ENCODE peak calls at places on chromosome 7, in nine cellular contexts. X is HCT116, I is upper lobe of right lung, G is psoas muscle, H is tibial nerve, W is mucosa of descending colon, P is suprapubic skin, R is fibroblast of pulmonary artery, A is fibroblast of mammary gland. E is an unnamed sample.
A peak's percentile ranks its signal among the peaks of the same experiment; 100 is the strongest.

GRCh38 chr7:70937424-70937823 is 194.5 kb upstream of the GALNT17 start:
- DNase-seq in G (no peak), I (no peak), W (no peak), P (no peak), A (no peak), X (no peak), R (no peak), H (no peak), E (no peak)

GRCh38 chr7:120877706-120878105 is 19.8 kb upstream of the TSPAN12 start:
- DNase-seq in G (no peak), I (no peak), P (no peak), W (no peak), X (no peak), H (no peak), A (peak; percentile 9), R (no peak), E (no peak)

GRCh38 chr7:29370531-29371314 is 176.1 kb downstream of the CHN2 start:
- DNase-seq in X (peak; percentile 43), I (no peak), G (no peak), H (no peak), R (peak; percentile 23), P (no peak), W (peak; percentile 44), A (peak; percentile 49), E (peak; percentile 82)

GRCh38 chr7:122699017-122699416 is at the start of gene RNF133:
- DNase-seq in A (no peak), H (no peak), W (no peak), X (no peak), R (no peak), G (no peak), P (no peak), I (no peak), E (no peak)

GRCh38 chr7:143015926-143016490 is 10.9 kb downstream of the OR9A2 start:
- DNase-seq in P (no peak), W (no peak), R (peak; percentile 26), H (no peak), G (no peak), I (no peak), X (no peak), A (peak; percentile 75), E (peak; percentile 80)

GRCh38 chr7:7770228-7770627 is 51.8 kb upstream of the RPA3 start:
- DNase-seq in I (no peak), A (no peak), G (no peak), X (no peak), H (no peak), W (no peak), P (no peak), R (peak; percentile 29), E (peak; percentile 54)

GRCh38 chr7:81273601-81274397 is 354.9 kb upstream of the SEMA3C start:
- DNase-seq in W (no peak), H (no peak), G (no peak), A (no peak), P (no peak), X (no peak), I (no peak), R (no peak), E (no peak)

GRCh38 chr7:79872171-79872570 is 262.5 kb upstream of the GNAI1 start:
- DNase-seq in X (no peak), G (no peak), H (no peak), W (no peak), R (no peak), I (no peak), A (no peak), P (no peak), E (no peak)

GRCh38 chr7:151806204-151806603 is 70.7 kb downstream of the PRKAG2 start:
- DNase-seq in P (no peak), W (no peak), G (peak; percentile 23), A (no peak), R (peak; percentile 8), X (no peak), I (peak; percentile 37), H (no peak), E (no peak)

GRCh38 chr7:5692112-5692844 is 89.2 kb downstream of the RNF216 start:
- DNase-seq in X (no peak), G (peak; percentile 92), H (peak; percentile 70), A (peak; percentile 99), R (peak; percentile 97), I (no peak), W (peak; percentile 47), P (peak; percentile 94), E (peak; percentile 99)

GRCh38 chr7:82723411-82723810 is 279.8 kb upstream of the CACNA2D1 start:
- DNase-seq in A (no peak), H (no peak), G (no peak), X (no peak), I (no peak), R (no peak), P (no peak), W (no peak), E (peak; percentile 2)

GRCh38 chr7:82732677-82733076 is 289.1 kb upstream of the CACNA2D1 start:
- DNase-seq in H (no peak), P (no peak), W (no peak), G (no peak), A (no peak), R (no peak), I (no peak), X (no peak), E (no peak)

GRCh38 chr7:82726038-82726800 is 282.6 kb upstream of the CACNA2D1 start:
- DNase-seq in W (no peak), H (no peak), X (no peak), G (no peak), A (no peak), I (no peak), R (no peak), P (no peak), E (no peak)

DNA sequence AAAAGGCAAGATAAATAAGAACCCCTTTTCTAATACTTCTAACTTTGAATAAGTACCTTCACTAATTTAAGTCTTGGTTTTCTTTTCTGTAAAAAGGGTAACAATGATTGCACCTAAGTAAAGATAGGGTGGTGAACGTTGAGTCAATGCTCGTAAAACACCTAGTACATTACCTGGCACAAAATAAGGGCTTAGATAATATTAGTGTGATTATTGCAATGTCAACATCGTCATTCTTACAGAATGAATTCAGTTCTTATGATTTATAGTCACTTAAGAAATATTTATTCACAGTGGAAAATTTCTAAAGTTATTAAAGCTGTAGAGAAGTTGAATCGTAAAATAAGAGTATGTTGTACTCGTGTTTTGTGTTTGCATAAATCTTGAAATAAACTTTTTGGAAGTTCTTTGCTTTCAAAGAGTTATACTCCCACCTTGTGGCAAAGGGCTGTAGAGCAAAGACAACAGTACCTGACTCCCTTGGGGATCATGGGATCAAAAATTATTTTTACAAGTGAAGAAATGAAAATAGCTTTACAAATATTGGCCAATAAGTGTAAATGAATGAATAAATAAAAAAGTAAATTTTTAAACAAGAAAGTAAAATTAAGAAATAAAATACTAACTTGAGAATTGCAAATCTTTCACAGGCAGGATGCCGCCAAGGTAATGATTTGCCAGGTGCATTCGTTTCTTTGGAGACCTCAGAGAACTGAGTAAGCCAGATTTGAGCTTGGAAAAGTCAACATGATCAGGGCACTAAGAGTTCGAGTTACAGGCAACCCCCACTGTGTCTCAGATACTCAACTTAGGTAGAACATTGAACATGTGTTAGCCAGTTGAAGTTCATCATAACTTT is 285.8 kb upstream of the CACNA2D1 start:
- DNase-seq in A (peak; percentile 59), R (peak; percentile 70), X (peak; percentile 48), H (no peak), P (no peak), I (no peak), G (no peak), W (peak; percentile 36), E (peak; percentile 63)
- TF ChIP-seq CTCF in A (peak; percentile 76), R (peak; percentile 85), X (peak; percentile 78), H (peak; percentile 22), P (no peak), I (peak; percentile 55), G (peak; percentile 37), W (peak; percentile 20), E (peak; percentile 71)

DNA sequence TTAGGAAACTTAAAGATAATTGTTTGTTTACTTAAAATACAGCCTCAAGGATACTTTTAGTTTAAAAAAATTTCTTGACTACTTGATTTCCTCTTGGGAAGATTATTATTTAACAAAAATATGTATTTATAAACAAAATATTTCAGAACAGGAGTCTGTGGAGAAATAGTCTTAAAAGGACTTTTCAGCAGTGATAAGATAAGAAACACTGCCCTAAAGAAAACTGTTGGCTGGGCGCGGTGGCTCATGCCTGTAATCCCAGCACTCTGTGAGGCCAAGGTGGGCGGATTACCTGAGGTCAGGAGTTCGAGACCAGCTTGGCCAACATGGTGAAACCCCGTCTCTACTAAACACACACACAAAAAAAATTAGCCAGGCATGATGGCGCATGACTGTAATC is 22.6 kb upstream of the HERPUD2 start:
- DNase-seq in H (no peak), R (no peak), G (no peak), I (no peak), A (no peak), X (no peak), P (no peak), W (no peak), E (no peak)
- H3K4me3 ChIP-seq in H (no peak overlapping the region), R (no peak overlapping the region), G (peak overlapping the region; percentile 52), I (peak overlapping the region; percentile 36), A (no peak overlapping the region), X (no peak overlapping the region), P (no peak overlapping the region), W (no peak overlapping the region), E (no peak overlapping the region)

DNA sequence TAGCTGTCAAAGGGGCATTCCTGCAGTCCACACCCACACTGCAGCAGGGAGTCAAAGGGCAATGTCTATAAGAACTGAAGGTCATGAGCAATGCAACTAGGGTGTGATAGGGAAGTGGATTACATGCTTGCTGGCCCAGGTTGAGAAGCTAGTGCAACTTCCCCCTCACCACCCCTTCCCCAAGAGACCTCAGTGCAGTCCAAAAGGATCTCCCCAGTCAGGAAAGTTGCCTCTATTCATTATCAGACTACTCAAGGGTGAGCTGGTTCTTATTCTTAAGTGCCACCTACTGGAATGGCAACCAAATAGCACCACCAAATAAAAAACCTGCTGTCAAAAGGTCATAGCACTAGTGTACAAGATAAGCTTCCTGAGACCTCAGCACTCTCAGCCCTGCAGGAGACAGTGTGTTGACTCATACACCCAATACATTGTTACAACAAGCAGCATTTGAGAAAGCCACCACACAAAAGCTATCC is 28.2 kb downstream of the MTERF1 start:
- DNase-seq in H (no peak), P (no peak), W (no peak), X (no peak), G (no peak), R (peak; percentile 47), I (no peak), A (peak; percentile 24), E (peak; percentile 24)
- TF ChIP-seq CTCF in H (no peak), P (no peak), W (no peak), X (peak; percentile 37), G (no peak), R (peak; percentile 35), I (no peak), A (peak; percentile 36), E (no peak)

GRCh38 chr7:50069613-50070012 is 23.4 kb downstream of the ZPBP start:
- DNase-seq in X (no peak), H (no peak), A (no peak), G (no peak), P (peak; percentile 80), R (peak; percentile 3), W (peak; percentile 28), I (no peak), E (peak; percentile 28)

GRCh38 chr7:50073093-50073492 is 20.0 kb downstream of the ZPBP start:
- DNase-seq in H (no peak), W (no peak), A (no peak), I (no peak), X (no peak), R (no peak), G (no peak), P (no peak), E (no peak)

GRCh38 chr7:50068026-50068425 is 25.0 kb downstream of the ZPBP start:
- DNase-seq in P (no peak), I (no peak), W (peak; percentile 34), A (no peak), G (no peak), X (peak; percentile 31), R (peak; percentile 6), H (no peak), E (peak; percentile 7)

GRCh38 chr7:50068850-50069551 is 24.0 kb downstream of the ZPBP start:
- DNase-seq in G (no peak), R (peak; percentile 44), W (peak; percentile 58), A (peak; percentile 15), P (no peak), X (peak; percentile 22), H (no peak), I (no peak), E (peak; percentile 60)
- H3K4me3 ChIP-seq in G (peak overlapping the region; percentile 67), R (peak overlapping the region; percentile 41), W (peak overlapping the region; percentile 2), A (no peak overlapping the region), P (peak overlapping the region; percentile 51), X (peak overlapping the region; percentile 45), H (peak overlapping the region; percentile 55), I (peak overlapping the region; percentile 60), E (peak overlapping the region; percentile 56)